ENCODE peak calls at places on chromosomes 6 and 20, in six cellular contexts. R, F, A, S, L and X are unnamed samples.

GRCh38 chr6:105492706-105493673 is 90.1 kb upstream of the PREP start:
- DNase-seq in R (peak; percentile 2), F (peak; percentile 23), A (no peak), S (peak; percentile 65), L (no peak), X (peak; percentile 28)

GRCh38 chr20:10920396-10920795 is 246.6 kb upstream of the JAG1 start:
- DNase-seq in R (no peak), F (no peak), A (no peak), S (no peak), L (no peak), X (no peak)

GRCh38 chr20:46635514-46636091 is 15.7 kb downstream of the SLC13A3 start:
- DNase-seq in R (no peak), F (peak; percentile 29), A (no peak), S (peak; percentile 7), L (no peak), X (no peak)

GRCh38 chr6:13397359-13398080 is 69.2 kb upstream of the TBC1D7 start:
- DNase-seq in R (no peak), F (no peak), A (no peak), S (no peak), L (no peak), X (peak; percentile 55)

GRCh38 chr6:70398783-70399730 is 14.3 kb upstream of the FAM135A start:
- DNase-seq in R (peak; percentile 27), F (peak; percentile 53), A (no peak), S (peak; percentile 99), L (no peak), X (no peak)

GRCh38 chr6:89862281-89862680 is 32.0 kb upstream of the GJA10 start:
- DNase-seq in R (no peak), F (no peak), A (no peak), S (no peak), L (no peak), X (no peak)

GRCh38 chr6:145025488-145025887 is 709.8 kb downstream of the EPM2A start:
- DNase-seq in R (no peak), F (no peak), A (no peak), S (no peak), L (no peak), X (no peak)

GRCh38 chr20:5662769-5663168 is 87.4 kb upstream of the SHLD1 start:
- DNase-seq in R (no peak), F (no peak), A (no peak), S (no peak), L (no peak), X (no peak)

GRCh38 chr6:77786935-77787629 is 134.2 kb downstream of the MEI4 start:
- DNase-seq in R (no peak), F (no peak), A (no peak), S (no peak), L (no peak), X (no peak)

GRCh38 chr6:84193140-84193708 is 34.2 kb downstream of the CEP162 start:
- DNase-seq in R (peak; percentile 47), F (peak; percentile 90), A (no peak), S (peak; percentile 89), L (no peak), X (no peak)

GRCh38 chr6:154962751-154963150 is 32.4 kb upstream of the TIAM2 start:
- DNase-seq in R (peak; percentile 73), F (peak; percentile 94), A (no peak), S (peak; percentile 78), L (no peak), X (no peak)

GRCh38 chr6:92864966-92865555 is 554.3 kb downstream of the EPHA7 start:
- DNase-seq in R (no peak), F (no peak), A (no peak), S (peak; percentile 6), L (no peak), X (no peak)

GRCh38 chr20:44083220-44083933 is 103.6 kb downstream of the JPH2 start:
- DNase-seq in R (no peak), F (peak; percentile 72), A (no peak), S (peak; percentile 59), L (peak; percentile 82), X (no peak)

DNA sequence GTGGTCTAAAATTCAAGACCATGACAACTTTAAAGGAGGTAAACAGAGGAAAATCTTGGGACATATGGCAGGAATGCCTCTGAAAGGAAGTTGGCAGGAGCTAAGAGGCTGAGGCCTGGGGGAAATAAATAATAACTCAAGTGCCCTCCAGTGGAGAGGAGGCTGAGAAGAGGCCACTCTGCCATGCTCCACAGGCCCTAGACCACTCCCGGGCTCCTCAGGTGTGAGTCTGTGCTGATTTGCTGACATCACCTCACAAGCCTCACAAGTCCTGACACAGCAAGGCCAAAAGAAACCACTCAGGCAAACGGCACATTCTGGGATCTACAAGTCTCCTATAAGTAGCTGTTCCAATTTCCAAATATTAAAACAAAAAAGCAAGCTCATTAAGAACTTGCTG is 91.0 kb upstream of the RIPOR2 start:
- DNase-seq in R (no peak), F (no peak), A (no peak), S (peak; percentile 65), L (no peak), X (no peak)
- H3K36me3 ChIP-seq in R (no peaks in the 10 kb centered on the region), F (no peaks in the 10 kb centered on the region), A (no peaks in the 10 kb centered on the region), S (no peaks in the 10 kb centered on the region), L (no peaks in the 10 kb centered on the region), X (no peaks in the 10 kb centered on the region)

DNA sequence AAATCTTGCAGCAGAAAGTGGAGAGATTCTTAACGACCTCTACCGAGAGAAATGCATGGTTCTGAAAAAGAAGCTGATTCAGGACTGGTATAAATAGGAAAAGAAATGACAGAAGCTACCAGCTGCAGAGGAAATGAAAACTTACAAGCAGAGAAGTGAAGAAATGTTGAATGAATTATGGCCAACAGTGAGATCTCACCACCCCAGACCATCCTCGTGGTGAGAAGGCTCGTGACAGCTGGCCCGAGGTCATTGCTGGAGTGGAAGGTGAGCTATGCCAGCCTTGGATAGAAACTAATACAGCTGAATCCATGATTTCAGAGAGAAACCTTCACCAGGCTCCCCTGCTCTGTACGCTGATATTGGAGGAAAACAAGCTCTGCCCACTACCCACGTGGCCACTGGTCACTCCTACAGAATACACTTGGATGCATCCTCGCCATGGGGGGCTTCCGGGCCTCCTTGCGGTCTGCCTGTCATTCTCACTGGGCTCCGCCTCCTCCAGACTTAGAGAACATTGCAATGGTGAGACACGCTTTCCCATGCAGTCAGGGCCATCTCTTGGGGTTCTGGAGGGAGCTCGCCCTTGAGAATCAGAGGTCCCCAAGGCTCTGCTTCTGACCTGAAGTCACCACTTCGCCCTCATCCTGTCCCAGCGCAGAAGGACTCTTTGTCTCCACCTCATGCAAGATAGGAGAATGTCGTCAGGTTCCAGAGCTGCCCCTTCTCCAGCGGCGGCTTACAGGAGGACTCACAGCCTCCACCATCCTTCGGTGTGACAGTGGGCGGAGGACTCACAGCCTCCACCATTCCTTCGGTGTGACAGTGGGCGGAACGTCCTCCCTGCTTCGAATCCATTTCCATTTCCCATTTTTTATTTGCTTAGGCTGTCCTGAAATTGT is 10.6 kb upstream of the TUBB2B start:
- DNase-seq in R (peak; percentile 40), F (no peak), A (no peak), S (no peak), L (no peak), X (no peak)
- TF ChIP-seq CTCF in R (no peak), F (peak; percentile 5), A (no peak), S (no peak), L (no peak), X (no peak)

GRCh38 chr20:57371363-57371762 is 19.8 kb upstream of the RBM38 start:
- DNase-seq in R (no peak), F (no peak), A (no peak), S (no peak), L (no peak), X (no peak)
- H3K36me3 ChIP-seq in R (peaks cover 63% of the 10 kb centered on the region), F (peaks cover 55% of the 10 kb centered on the region), A (peaks cover 80% of the 10 kb centered on the region), S (peaks cover 42% of the 10 kb centered on the region), L (peaks cover 100% of the 10 kb centered on the region), X (peaks cover 41% of the 10 kb centered on the region)

DNA sequence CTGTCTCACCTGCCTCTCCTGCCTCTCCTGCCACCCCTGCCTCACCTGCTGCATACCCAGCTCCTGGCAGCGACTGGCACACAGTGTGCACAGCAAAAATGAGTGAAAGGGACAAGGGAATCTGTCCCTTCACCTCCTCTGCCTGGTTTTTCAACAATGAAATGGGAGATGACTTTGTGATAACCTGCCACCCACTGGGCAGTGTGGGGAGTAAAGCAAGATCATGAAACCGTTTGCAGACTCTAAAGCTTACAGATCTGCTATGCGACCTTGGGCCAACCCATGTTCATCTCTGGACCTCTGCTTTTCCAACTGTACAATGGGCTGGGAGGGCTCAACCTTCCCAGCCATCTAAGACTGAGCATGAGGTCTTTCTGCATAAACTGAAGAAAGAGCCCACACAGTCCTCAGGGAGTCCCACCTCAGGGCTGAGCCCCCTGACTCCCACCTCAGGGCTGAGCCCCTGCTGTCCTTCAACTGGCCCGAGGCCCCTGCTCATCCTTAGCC is 81.1 kb downstream of the RIPOR3 start:
- DNase-seq in R (no peak), F (no peak), A (no peak), S (no peak), L (no peak), X (no peak)
- TF ChIP-seq CTCF in R (peak; percentile 32), F (no peak), A (no peak), S (peak; percentile 8), L (no peak), X (peak; percentile 19)

GRCh38 chr6:6694368-6694780 is 105.9 kb downstream of the LY86 start:
- DNase-seq in R (no peak), F (no peak), A (no peak), S (peak; percentile 40), L (no peak), X (no peak)
- H3K36me3 ChIP-seq in R (no peaks in the 10 kb centered on the region), F (no peaks in the 10 kb centered on the region), A (no peaks in the 10 kb centered on the region), S (no peaks in the 10 kb centered on the region), L (no peaks in the 10 kb centered on the region), X (no peaks in the 10 kb centered on the region)

GRCh38 chr6:102619585-102619984 is 1226.1 kb downstream of the GRIK2 start:
- DNase-seq in R (peak; percentile 0), F (no peak), A (peak; percentile 48), S (peak; percentile 15), L (no peak), X (no peak)
- TF ChIP-seq CTCF in R (peak; percentile 50), F (peak; percentile 43), A (peak; percentile 29), S (peak; percentile 37), L (no peak), X (peak; percentile 32)

GRCh38 chr6:75941509-75941908 is 131.0 kb downstream of the IMPG1 start:
- DNase-seq in R (no peak), F (no peak), A (no peak), S (no peak), L (no peak), X (no peak)
- H3K36me3 ChIP-seq in R (no peaks in the 10 kb centered on the region), F (no peaks in the 10 kb centered on the region), A (no peaks in the 10 kb centered on the region), S (no peaks in the 10 kb centered on the region), L (no peaks in the 10 kb centered on the region), X (no peaks in the 10 kb centered on the region)

GRCh38 chr6:51618563-51618962 is 468.9 kb downstream of the PKHD1 start:
- DNase-seq in R (no peak), F (no peak), A (no peak), S (peak; percentile 34), L (no peak), X (no peak)
- TF ChIP-seq CTCF in R (no peak), F (peak; percentile 12), A (no peak), S (peak; percentile 24), L (peak; percentile 19), X (peak; percentile 36)

DNA sequence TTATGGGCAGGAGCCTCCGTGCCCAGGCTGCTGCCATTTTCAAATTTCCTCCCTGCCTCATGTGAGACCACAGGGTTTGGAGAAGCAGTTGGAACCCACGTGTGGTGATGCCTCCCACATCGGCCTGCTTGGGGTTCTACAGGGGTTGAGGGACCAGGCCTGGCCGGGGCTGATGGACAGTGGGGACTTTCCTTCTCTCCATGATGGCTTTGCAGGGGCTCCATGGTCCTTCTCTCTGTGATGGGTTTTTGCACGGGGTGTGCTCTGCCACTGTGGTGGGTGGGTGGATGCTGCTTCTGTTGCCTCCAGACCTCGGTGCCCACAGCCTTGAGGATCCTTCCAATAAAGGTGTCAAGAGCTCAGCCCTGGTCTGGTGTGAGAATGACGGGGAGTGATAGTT is 54.4 kb downstream of the ADNP start:
- DNase-seq in R (no peak), F (no peak), A (no peak), S (no peak), L (no peak), X (no peak)
- H3K36me3 ChIP-seq in R (no peaks in the 10 kb centered on the region), F (no peaks in the 10 kb centered on the region), A (no peaks in the 10 kb centered on the region), S (no peaks in the 10 kb centered on the region), L (no peaks in the 10 kb centered on the region), X (peaks cover 34% of the 10 kb centered on the region)